ENCODE peak calls at places on chromosomes 5 and 9, in five cellular contexts. S is HS-5, Z is AG04450, D is stomach, E is smooth muscle cell of the brain vasculature. X is an unnamed sample.

GRCh38 chr9:2313512-2313911 is 298.4 kb downstream of the SMARCA2 start:
- DNase-seq in S (no peak), Z (no peak), D (no peak), E (no peak), X (no peak)

GRCh38 chr5:137248476-137248970 is 250.6 kb downstream of the SPOCK1 start:
- DNase-seq in S (no peak), Z (no peak), D (no peak), E (no peak), X (no peak)

GRCh38 chr9:122941560-122942234 is 877 bp downstream of the RABGAP1 start:
- DNase-seq in S (no peak), Z (peak), D (no peak), E (no peak), X (no peak)

GRCh38 chr5:147558826-147559225 is 49.0 kb upstream of the DPYSL3 start:
- DNase-seq in S (no peak), Z (peak), D (no peak), E (no peak), X (peak)

GRCh38 chr5:9707766-9708462 is 77.8 kb upstream of the TAS2R1 start:
- DNase-seq in S (no peak), Z (no peak), D (no peak), E (no peak), X (no peak)

GRCh38 chr5:41924526-41924871 is 582 bp upstream of the FBXO4 start:
- DNase-seq in S (no peak), Z (no peak), D (no peak), E (no peak), X (no peak)

GRCh38 chr5:138391859-138392386 is 39.4 kb downstream of the KDM3B start:
- DNase-seq in S (no peak), Z (no peak), D (no peak), E (no peak), X (peak)

GRCh38 chr9:22813520-22813919 is 366.9 kb downstream of the DMRTA1 start:
- DNase-seq in S (no peak), Z (no peak), D (no peak), E (peak), X (peak)

GRCh38 chr9:124420991-124421543 is 5.8 kb upstream of the PSMB7 start:
- DNase-seq in S (no peak), Z (no peak), D (no peak), E (no peak), X (peak)

GRCh38 chr5:157359350-157359910 is 93.5 kb downstream of the CYFIP2 start:
- DNase-seq in S (no peak), Z (no peak), D (no peak), E (no peak), X (no peak)

GRCh38 chr5:71883745-71884103 is 164.6 kb downstream of the CARTPT start:
- DNase-seq in S (no peak), Z (no peak), D (no peak), E (peak), X (no peak)

GRCh38 chr5:133665571-133665970 is 53.2 kb upstream of the FSTL4 start:
- DNase-seq in S (no peak), Z (no peak), D (no peak), E (no peak), X (no peak)

GRCh38 chr5:71836084-71836483 is 117.0 kb downstream of the CARTPT start:
- DNase-seq in S (no peak), Z (no peak), D (no peak), E (no peak), X (no peak)

GRCh38 chr5:100889896-100890295 is 13.2 kb downstream of the ST8SIA4 start:
- DNase-seq in S (no peak), Z (no peak), D (no peak), E (no peak), X (no peak)

GRCh38 chr5:170302729-170303501 is 5.3 kb upstream of the LCP2 start:
- DNase-seq in S (no peak), Z (no peak), D (no peak), E (no peak), X (no peak)

GRCh38 chr9:120904061-120904998 is 22.3 kb downstream of the TRAF1 start:
- DNase-seq in S (no peak), Z (no peak), D (no peak), E (no peak), X (no peak)

GRCh38 chr5:73304381-73304780 is 131.4 kb downstream of the TMEM174 start:
- DNase-seq in S (no peak), Z (no peak), D (no peak), E (no peak), X (no peak)

GRCh38 chr9:136042541-136042940 is 52.5 kb downstream of the NACC2 start:
- DNase-seq in S (no peak), Z (no peak), D (no peak), E (no peak), X (no peak)

GRCh38 chr9:78103971-78104433 is 72.4 kb upstream of the GNAQ start:
- DNase-seq in S (no peak), Z (no peak), D (no peak), E (no peak), X (peak)

X was measured in midbrain.